ENCODE peak calls at places on chromosome 2, in five cellular contexts. M is AG10803; P is PC-9; J is activated CD8-positive, alpha-beta memory T cell treated with anti-CD3 and anti-CD28 coated beads, Interleukin-2, amount 50 U/mL, for 4 hours; B is NCI-H69. E is an unnamed sample.
A peak's percentile ranks its signal among the peaks of the same experiment; 100 is the strongest.

GRCh38 chr2:169452080-169452479 is 27.2 kb upstream of the BBS5 start:
- DNase-seq in B (peak; percentile 67), J (no peak), P (no peak), M (peak; percentile 39), E (peak; percentile 54)

GRCh38 chr2:80086831-80087230 is 217.7 kb downstream of the LRRTM1 start:
- DNase-seq in M (peak; percentile 82), J (no peak), B (peak; percentile 73), P (no peak), E (peak; percentile 35)

GRCh38 chr2:26735883-26736588 is 28.0 kb upstream of the SLC35F6 start:
- DNase-seq in J (no peak), M (no peak), P (no peak), B (no peak), E (no peak)

GRCh38 chr2:14937336-14937735 is 304.8 kb downstream of the LRATD1 start:
- DNase-seq in J (no peak), P (no peak), M (no peak), B (no peak), E (no peak)

GRCh38 chr2:224882291-224883171 is 159.7 kb downstream of the DOCK10 start:
- DNase-seq in M (peak; percentile 95), B (no peak), J (no peak), P (no peak), E (no peak)

GRCh38 chr2:72953976-72954375 is 36.7 kb downstream of the EMX1 start:
- DNase-seq in B (no peak), P (no peak), J (no peak), M (no peak), E (no peak)

GRCh38 chr2:1598041-1598710 is 146.1 kb downstream of the PXDN start:
- DNase-seq in J (no peak), P (no peak), B (no peak), M (no peak), E (no peak)

GRCh38 chr2:26974352-26974751 is 3.9 kb downstream of the MAPRE3 start:
- DNase-seq in B (peak; percentile 23), M (no peak), J (no peak), P (no peak), E (no peak)

GRCh38 chr2:35082072-35082471 is 1273.5 kb upstream of the CRIM1 start:
- DNase-seq in B (no peak), J (no peak), P (no peak), M (no peak), E (peak; percentile 31)